ENCODE peak calls at places on chromosome 19, in four cellular contexts. One of them, this sample, is unnamed.

GRCh38 chr19:44640518-44640917 is 3.2 kb upstream of the PVR start:
- DNase-seq in NCI-H226: peak
- DNase-seq in OCI-LY7: no peak
- DNase-seq in GM10248: no peak
- DNase-seq in this sample: peak

GRCh38 chr19:5293607-5294089 is 47.0 kb downstream of the PTPRS start:
- DNase-seq in NCI-H226: no peak
- DNase-seq in GM10248: no peak
- DNase-seq in OCI-LY7: no peak
- DNase-seq in this sample: no peak

GRCh38 chr19:7534531-7534980 is 961 bp upstream of the PNPLA6 start:
- DNase-seq in OCI-LY7: peak
- DNase-seq in NCI-H226: peak
- DNase-seq in GM10248: peak
- DNase-seq in this sample: no peak

GRCh38 chr19:34224996-34225658 is 29.2 kb upstream of the GARRE1 start:
- DNase-seq in NCI-H226: no peak
- DNase-seq in GM10248: no peak
- DNase-seq in OCI-LY7: no peak
- DNase-seq in this sample: no peak

GRCh38 chr19:30167206-30167903 is 204.8 kb upstream of the ZNF536 start:
- DNase-seq in OCI-LY7: no peak
- DNase-seq in GM10248: no peak
- DNase-seq in NCI-H226: no peak
- DNase-seq in this sample: no peak

GRCh38 chr19:49676136-49676689 is 858 bp upstream of the PRMT1 start:
- DNase-seq in GM10248: peak
- DNase-seq in OCI-LY7: peak
- DNase-seq in NCI-H226: peak
- DNase-seq in this sample: peak

GRCh38 chr19:1082165-1082927 is 12.8 kb downstream of the POLR2E start:
- DNase-seq in NCI-H226: peak
- DNase-seq in GM10248: peak
- DNase-seq in OCI-LY7: peak
- DNase-seq in this sample: peak

GRCh38 chr19:49652723-49653465 is 10.9 kb downstream of the SCAF1 start:
- DNase-seq in GM10248: no peak
- DNase-seq in OCI-LY7: no peak
- DNase-seq in NCI-H226: no peak
- DNase-seq in this sample: no peak

GRCh38 chr19:30841934-30842333 is 469.8 kb downstream of the ZNF536 start:
- DNase-seq in OCI-LY7: no peak
- DNase-seq in GM10248: no peak
- DNase-seq in NCI-H226: no peak
- DNase-seq in this sample: no peak